ENCODE peak calls at places on chromosomes 16 and 17, in six cellular contexts. I, D, V, U, F and Y are unnamed samples.

GRCh38 chr16:50769-51591 is 2.4 kb downstream of the POLR3K start:
- DNase-seq in D (no peak), V (no peak), F (no peak), U (no peak), I (no peak), Y (no peak)

GRCh38 chr17:57195790-57196460 is 60.4 kb upstream of the MSI2 start:
- DNase-seq in I (no peak), F (no peak), U (no peak), V (no peak), D (peak; percentile 39), Y (peak; percentile 67)

GRCh38 chr17:75289122-75289831 is at the start of gene SLC25A19:
- DNase-seq in U (peak; percentile 90), I (peak; percentile 99), F (peak; percentile 92), V (peak; percentile 97), D (peak; percentile 100), Y (peak; percentile 99)

GRCh38 chr16:57894390-57895080 is 76.4 kb downstream of the CNGB1 start:
- DNase-seq in V (no peak), D (no peak), I (no peak), F (no peak), U (no peak), Y (no peak)

GRCh38 chr17:8149419-8150193 is 2.6 kb downstream of the PER1 start:
- DNase-seq in F (no peak), I (no peak), U (no peak), V (no peak), D (no peak), Y (no peak)

GRCh38 chr16:9850716-9851115 is 331.5 kb downstream of the GRIN2A start:
- DNase-seq in F (no peak), U (no peak), I (no peak), D (no peak), V (no peak), Y (no peak)

GRCh38 chr17:3683054-3683511 is 12.9 kb downstream of the P2RX5 start:
- DNase-seq in F (no peak), D (no peak), I (peak; percentile 63), U (peak; percentile 27), V (peak; percentile 52), Y (peak; percentile 32)

GRCh38 chr16:81189100-81189664 is 49.3 kb upstream of the BCO1 start:
- DNase-seq in V (peak; percentile 19), F (no peak), U (no peak), D (peak; percentile 39), I (no peak), Y (no peak)

GRCh38 chr17:63774141-63774981 is at the start of gene DDX42:
- DNase-seq in U (peak; percentile 81), I (peak; percentile 95), D (peak; percentile 67), V (peak; percentile 39), F (peak; percentile 80), Y (peak; percentile 45)

GRCh38 chr17:76940738-76941350 is 72.6 kb downstream of the MGAT5B start:
- DNase-seq in I (peak; percentile 34), V (no peak), F (no peak), U (no peak), D (peak; percentile 4), Y (no peak)

GRCh38 chr16:85832578-85833539 is 33.4 kb downstream of the COX4I1 start:
- DNase-seq in I (no peak), D (no peak), F (no peak), U (no peak), V (peak; percentile 84), Y (no peak)

GRCh38 chr16:89599451-89599858 is 14.0 kb upstream of the DPEP1 start:
- DNase-seq in D (no peak), F (no peak), U (no peak), I (peak; percentile 66), V (no peak), Y (peak; percentile 47)

GRCh38 chr17:1865252-1866037 is 35.6 kb downstream of the RPA1 start:
- DNase-seq in F (no peak), V (no peak), U (peak; percentile 16), I (no peak), D (peak; percentile 40), Y (peak; percentile 34)

GRCh38 chr16:48272837-48273421 is 25.6 kb upstream of the ABCC11 start:
- DNase-seq in F (no peak), V (no peak), D (peak; percentile 52), U (no peak), I (no peak), Y (no peak)

GRCh38 chr16:69328854-69329316 is 1.5 kb downstream of the PDF start:
- DNase-seq in U (no peak), D (peak; percentile 73), F (no peak), I (no peak), V (no peak), Y (peak; percentile 73)

GRCh38 chr16:11218324-11218962 is 37.6 kb downstream of the SOCS1 start:
- DNase-seq in U (no peak), D (peak; percentile 14), I (no peak), V (no peak), F (no peak), Y (no peak)

GRCh38 chr17:50661795-50662391 is 27.2 kb downstream of the ABCC3 start:
- DNase-seq in D (peak; percentile 76), F (no peak), U (no peak), I (no peak), V (no peak), Y (peak; percentile 98)

GRCh38 chr17:59521465-59522126 is 43.8 kb upstream of the DHX40 start:
- DNase-seq in D (peak; percentile 72), V (peak; percentile 28), F (peak; percentile 26), U (peak; percentile 22), I (peak; percentile 73), Y (peak; percentile 72)